ENCODE peak calls at places on chromosomes 3 and 15, in four cellular contexts. One of them, this sample, is unnamed.

GRCh38 chr15:92091155-92091734 is 237.7 kb downstream of the SLCO3A1 start:
- DNase-seq in prostate gland: peak
- DNase-seq in uterus: no peak
- DNase-seq in psoas muscle: no peak
- DNase-seq in this sample: peak

GRCh38 chr3:88882121-88882520 is 225.3 kb upstream of the EPHA3 start:
- DNase-seq in prostate gland: no peak
- DNase-seq in psoas muscle: no peak
- DNase-seq in uterus: no peak
- DNase-seq in this sample: no peak

GRCh38 chr15:63636518-63637061 is 39.4 kb downstream of the FBXL22 start:
- DNase-seq in prostate gland: no peak
- DNase-seq in uterus: no peak
- DNase-seq in psoas muscle: no peak
- DNase-seq in this sample: no peak

GRCh38 chr3:156631323-156631722 is 43.1 kb upstream of the TIPARP start:
- DNase-seq in prostate gland: peak
- DNase-seq in uterus: no peak
- DNase-seq in psoas muscle: no peak
- DNase-seq in this sample: no peak

GRCh38 chr3:13020159-13020558 is 53.1 kb downstream of the IQSEC1 start:
- DNase-seq in psoas muscle: no peak
- DNase-seq in prostate gland: no peak
- DNase-seq in uterus: no peak
- DNase-seq in this sample: no peak

GRCh38 chr3:124985358-124985757 is 50.8 kb upstream of the MUC13 start:
- DNase-seq in uterus: no peak
- DNase-seq in psoas muscle: no peak
- DNase-seq in prostate gland: no peak
- DNase-seq in this sample: peak

GRCh38 chr3:55622733-55623132 is 135.6 kb upstream of the WNT5A start:
- DNase-seq in psoas muscle: no peak
- DNase-seq in prostate gland: no peak
- DNase-seq in uterus: no peak
- DNase-seq in this sample: peak

GRCh38 chr15:42582569-42583235 is 7.3 kb downstream of the STARD9 start:
- DNase-seq in psoas muscle: no peak
- DNase-seq in prostate gland: no peak
- DNase-seq in uterus: no peak
- DNase-seq in this sample: no peak

GRCh38 chr3:52292247-52293065 is 4.8 kb downstream of the GLYCTK start:
- DNase-seq in psoas muscle: no peak
- DNase-seq in prostate gland: no peak
- DNase-seq in uterus: no peak
- DNase-seq in this sample: no peak

GRCh38 chr3:128242818-128243601 is 89.7 kb downstream of the EEFSEC start:
- DNase-seq in uterus: no peak
- DNase-seq in prostate gland: no peak
- DNase-seq in psoas muscle: no peak
- DNase-seq in this sample: peak

GRCh38 chr3:147449669-147450068 is 40.5 kb downstream of the ZIC1 start:
- DNase-seq in psoas muscle: no peak
- DNase-seq in uterus: no peak
- DNase-seq in prostate gland: no peak
- DNase-seq in this sample: no peak

GRCh38 chr3:97793415-97794019 is 28.3 kb upstream of the CRYBG3 start:
- DNase-seq in psoas muscle: no peak
- DNase-seq in prostate gland: peak
- DNase-seq in uterus: no peak
- DNase-seq in this sample: peak

GRCh38 chr3:57794501-57794900 is 38.4 kb downstream of the SLMAP start:
- DNase-seq in prostate gland: no peak
- DNase-seq in psoas muscle: no peak
- DNase-seq in uterus: no peak
- DNase-seq in this sample: no peak

GRCh38 chr3:128497305-128498126 is 4.5 kb upstream of the GATA2 start:
- DNase-seq in uterus: peak
- DNase-seq in prostate gland: peak
- DNase-seq in psoas muscle: peak
- DNase-seq in this sample: no peak

GRCh38 chr3:111506435-111506834 is 35.6 kb upstream of the CD96 start:
- DNase-seq in prostate gland: no peak
- DNase-seq in psoas muscle: no peak
- DNase-seq in uterus: no peak
- DNase-seq in this sample: no peak

GRCh38 chr3:29690954-29691353 is 410.1 kb downstream of the RBMS3 start:
- DNase-seq in psoas muscle: no peak
- DNase-seq in prostate gland: no peak
- DNase-seq in uterus: no peak
- DNase-seq in this sample: no peak

GRCh38 chr3:10224794-10225660 is 23.2 kb upstream of the TATDN2 start:
- DNase-seq in psoas muscle: peak
- DNase-seq in uterus: peak
- DNase-seq in prostate gland: peak
- DNase-seq in this sample: peak

GRCh38 chr3:15498461-15499214 is 22.9 kb downstream of the COLQ start:
- DNase-seq in uterus: no peak
- DNase-seq in prostate gland: no peak
- DNase-seq in psoas muscle: peak
- DNase-seq in this sample: no peak

GRCh38 chr3:183185696-183186095 is 23.2 kb upstream of the LAMP3 start:
- DNase-seq in prostate gland: no peak
- DNase-seq in psoas muscle: no peak
- DNase-seq in uterus: no peak
- DNase-seq in this sample: peak

GRCh38 chr3:19467761-19468160 is 319.5 kb downstream of the KCNH8 start:
- DNase-seq in psoas muscle: no peak
- DNase-seq in prostate gland: no peak
- DNase-seq in uterus: no peak
- DNase-seq in this sample: no peak

GRCh38 chr3:84077479-84077878 is 881.3 kb upstream of the CADM2 start:
- DNase-seq in uterus: no peak
- DNase-seq in psoas muscle: no peak
- DNase-seq in prostate gland: no peak
- DNase-seq in this sample: peak

GRCh38 chr3:73324203-73325155 is 263.0 kb downstream of the EBLN2 start:
- DNase-seq in prostate gland: no peak
- DNase-seq in psoas muscle: no peak
- DNase-seq in uterus: peak
- DNase-seq in this sample: peak

GRCh38 chr15:84604804-84605203 is 4.0 kb downstream of the ZSCAN2 start:
- DNase-seq in prostate gland: no peak
- DNase-seq in uterus: no peak
- DNase-seq in psoas muscle: no peak
- DNase-seq in this sample: no peak

GRCh38 chr3:33722186-33722585 is 4.1 kb upstream of the CLASP2 start:
- DNase-seq in uterus: no peak
- DNase-seq in psoas muscle: no peak
- DNase-seq in prostate gland: no peak
- DNase-seq in this sample: peak

GRCh38 chr3:46325645-46326300 is 28.1 kb upstream of the CCR2 start:
- DNase-seq in psoas muscle: no peak
- DNase-seq in uterus: no peak
- DNase-seq in prostate gland: no peak
- DNase-seq in this sample: no peak

GRCh38 chr15:40441012-40441735 is 421 bp downstream of the BAHD1 start:
- DNase-seq in uterus: no peak
- DNase-seq in prostate gland: no peak
- DNase-seq in psoas muscle: no peak
- DNase-seq in this sample: no peak

GRCh38 chr3:56720836-56721235 is 37.8 kb upstream of the TASOR start:
- DNase-seq in prostate gland: no peak
- DNase-seq in uterus: no peak
- DNase-seq in psoas muscle: no peak
- DNase-seq in this sample: no peak

GRCh38 chr15:40511093-40511471 is 40.3 kb downstream of the CHST14 start:
- DNase-seq in prostate gland: no peak
- DNase-seq in uterus: no peak
- DNase-seq in psoas muscle: no peak
- DNase-seq in this sample: no peak

GRCh38 chr15:85333132-85333831 is 47.1 kb upstream of the AKAP13 start:
- DNase-seq in uterus: no peak
- DNase-seq in prostate gland: no peak
- DNase-seq in psoas muscle: no peak
- DNase-seq in this sample: peak

GRCh38 chr15:31304736-31305365 is 21.8 kb upstream of the KLF13 start:
- DNase-seq in uterus: no peak
- DNase-seq in psoas muscle: no peak
- DNase-seq in prostate gland: no peak
- DNase-seq in this sample: peak

GRCh38 chr15:74833376-74834107 is 7.1 kb downstream of the CPLX3 start:
- DNase-seq in prostate gland: no peak
- DNase-seq in psoas muscle: no peak
- DNase-seq in uterus: no peak
- DNase-seq in this sample: no peak

GRCh38 chr15:74837482-74837881 is 5.5 kb downstream of the ULK3 start:
- DNase-seq in psoas muscle: no peak
- DNase-seq in prostate gland: no peak
- DNase-seq in uterus: no peak
- DNase-seq in this sample: no peak

GRCh38 chr15:74836846-74837245 is 6.1 kb downstream of the ULK3 start:
- DNase-seq in psoas muscle: no peak
- DNase-seq in prostate gland: no peak
- DNase-seq in uterus: no peak
- DNase-seq in this sample: no peak

GRCh38 chr15:74832826-74833225 is 6.4 kb downstream of the CPLX3 start:
- DNase-seq in psoas muscle: no peak
- DNase-seq in uterus: no peak
- DNase-seq in prostate gland: no peak
- DNase-seq in this sample: no peak

GRCh38 chr15:74835312-74835823 is 7.6 kb downstream of the ULK3 start:
- DNase-seq in prostate gland: peak
- DNase-seq in psoas muscle: peak
- DNase-seq in uterus: no peak
- DNase-seq in this sample: peak
- TF ChIP-seq CTCF in prostate gland: peak
- TF ChIP-seq CTCF in psoas muscle: peak
- TF ChIP-seq CTCF in uterus: no peak
- TF ChIP-seq CTCF in this sample: peak

GRCh38 chr3:107453504-107453903 is 69.3 kb upstream of the BBX start:
- DNase-seq in uterus: no peak
- DNase-seq in prostate gland: no peak
- DNase-seq in psoas muscle: no peak
- DNase-seq in this sample: no peak

GRCh38 chr3:107446706-107447105 is 69.5 kb downstream of the CCDC54 start:
- DNase-seq in uterus: no peak
- DNase-seq in psoas muscle: no peak
- DNase-seq in prostate gland: no peak
- DNase-seq in this sample: no peak

GRCh38 chr3:107452436-107452835 is 70.3 kb upstream of the BBX start:
- DNase-seq in prostate gland: no peak
- DNase-seq in psoas muscle: no peak
- DNase-seq in uterus: no peak
- DNase-seq in this sample: peak

GRCh38 chr3:107455621-107456020 is 67.1 kb upstream of the BBX start:
- DNase-seq in psoas muscle: no peak
- DNase-seq in prostate gland: no peak
- DNase-seq in uterus: no peak
- DNase-seq in this sample: no peak

DNA sequence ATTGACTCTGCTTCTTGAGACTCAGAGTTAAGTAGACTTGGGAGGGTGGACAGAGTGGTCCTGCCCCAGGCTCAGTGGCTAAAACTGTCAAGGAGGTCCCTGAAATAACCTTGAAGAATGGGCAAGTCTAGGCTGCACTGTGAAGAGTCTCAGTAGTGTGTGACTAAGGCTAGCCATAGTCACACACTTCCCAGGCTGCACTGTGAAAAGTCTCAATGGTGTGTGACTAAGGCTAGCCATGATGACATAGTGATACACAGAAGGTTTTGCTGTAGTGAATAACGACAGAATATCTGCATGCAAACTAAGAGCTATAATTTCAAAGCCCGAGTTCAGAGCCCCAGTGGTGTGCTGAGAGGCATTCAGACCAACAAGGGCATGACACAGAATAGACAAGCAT is 72.5 kb upstream of the BBX start:
- DNase-seq in psoas muscle: no peak
- DNase-seq in prostate gland: no peak
- DNase-seq in uterus: no peak
- DNase-seq in this sample: no peak
- H3K4me3 ChIP-seq in psoas muscle: no peak
- H3K4me3 ChIP-seq in prostate gland: no peak
- H3K4me3 ChIP-seq in uterus: no peak
- H3K4me3 ChIP-seq in this sample: no peak

GRCh38 chr3:76107935-76108570 is 322.7 kb upstream of the ZNF717 start:
- DNase-seq in prostate gland: peak
- DNase-seq in psoas muscle: no peak
- DNase-seq in uterus: no peak
- DNase-seq in this sample: peak
- TF ChIP-seq CTCF in prostate gland: peak
- TF ChIP-seq CTCF in psoas muscle: peak
- TF ChIP-seq CTCF in uterus: no peak
- TF ChIP-seq CTCF in this sample: peak

GRCh38 chr15:58478579-58478978 is 46.8 kb downstream of the LIPC start:
- DNase-seq in uterus: no peak
- DNase-seq in prostate gland: no peak
- DNase-seq in psoas muscle: no peak
- DNase-seq in this sample: no peak
- H3K4me3 ChIP-seq in uterus: no peak
- H3K4me3 ChIP-seq in prostate gland: no peak
- H3K4me3 ChIP-seq in psoas muscle: no peak
- H3K4me3 ChIP-seq in this sample: no peak